ENCODE peak calls at places on chromosomes 1 and 21, in eight cellular contexts. One of them, this sample, is unnamed.

GRCh38 chr1:168628807-168629206 is 52.4 kb downstream of the XCL1 start:
- DNase-seq in uterus: no peak
- DNase-seq in mammary epithelial cell: peak; percentile 99
- DNase-seq in right atrium auricular region: no peak
- DNase-seq in GM23338: no peak
- DNase-seq in fibroblast of lung: peak; percentile 98
- DNase-seq in AG09309: no peak
- DNase-seq in foreskin fibroblast: peak; percentile 31
- DNase-seq in this sample: peak; percentile 74

GRCh38 chr1:40829631-40830245 is 32.4 kb downstream of the CITED4 start:
- DNase-seq in uterus: no peak
- DNase-seq in mammary epithelial cell: no peak
- DNase-seq in right atrium auricular region: no peak
- DNase-seq in GM23338: no peak
- DNase-seq in fibroblast of lung: no peak
- DNase-seq in AG09309: no peak
- DNase-seq in foreskin fibroblast: no peak
- DNase-seq in this sample: no peak

GRCh38 chr1:5976231-5976630 is 16.0 kb downstream of the NPHP4 start:
- DNase-seq in uterus: no peak
- DNase-seq in mammary epithelial cell: no peak
- DNase-seq in right atrium auricular region: no peak
- DNase-seq in GM23338: no peak
- DNase-seq in fibroblast of lung: no peak
- DNase-seq in AG09309: no peak
- DNase-seq in foreskin fibroblast: no peak
- DNase-seq in this sample: no peak

GRCh38 chr1:109935451-109935900 is 24.8 kb downstream of the CSF1 start:
- DNase-seq in uterus: no peak
- DNase-seq in mammary epithelial cell: no peak
- DNase-seq in right atrium auricular region: no peak
- DNase-seq in GM23338: no peak
- DNase-seq in fibroblast of lung: no peak
- DNase-seq in AG09309: no peak
- DNase-seq in foreskin fibroblast: no peak
- DNase-seq in this sample: no peak

GRCh38 chr1:64680601-64681000 is 64.3 kb upstream of the RAVER2 start:
- DNase-seq in uterus: no peak
- DNase-seq in mammary epithelial cell: no peak
- DNase-seq in right atrium auricular region: no peak
- DNase-seq in GM23338: no peak
- DNase-seq in fibroblast of lung: no peak
- DNase-seq in AG09309: no peak
- DNase-seq in foreskin fibroblast: no peak
- DNase-seq in this sample: no peak

GRCh38 chr1:184158911-184159701 is 107.6 kb downstream of the TSEN15 start:
- DNase-seq in uterus: no peak
- DNase-seq in mammary epithelial cell: peak; percentile 82
- DNase-seq in right atrium auricular region: no peak
- DNase-seq in GM23338: peak; percentile 19
- DNase-seq in fibroblast of lung: no peak
- DNase-seq in AG09309: no peak
- DNase-seq in foreskin fibroblast: no peak
- DNase-seq in this sample: no peak

GRCh38 chr1:40385437-40386310 is 12.1 kb downstream of the SMAP2 start:
- DNase-seq in uterus: no peak
- DNase-seq in mammary epithelial cell: no peak
- DNase-seq in right atrium auricular region: no peak
- DNase-seq in GM23338: no peak
- DNase-seq in fibroblast of lung: no peak
- DNase-seq in AG09309: no peak
- DNase-seq in foreskin fibroblast: no peak
- DNase-seq in this sample: peak; percentile 35

GRCh38 chr1:172549621-172550280 is 16.8 kb downstream of the SUCO start:
- DNase-seq in uterus: no peak
- DNase-seq in mammary epithelial cell: no peak
- DNase-seq in right atrium auricular region: no peak
- DNase-seq in GM23338: no peak
- DNase-seq in fibroblast of lung: no peak
- DNase-seq in AG09309: no peak
- DNase-seq in foreskin fibroblast: no peak
- DNase-seq in this sample: peak; percentile 50

GRCh38 chr1:156714830-156715229 is 9.4 kb upstream of the CRABP2 start:
- DNase-seq in uterus: no peak
- DNase-seq in mammary epithelial cell: no peak
- DNase-seq in right atrium auricular region: no peak
- DNase-seq in GM23338: no peak
- DNase-seq in fibroblast of lung: no peak
- DNase-seq in AG09309: no peak
- DNase-seq in foreskin fibroblast: no peak
- DNase-seq in this sample: no peak

GRCh38 chr1:204104331-204105222 is 31.7 kb downstream of the SOX13 start:
- DNase-seq in uterus: no peak
- DNase-seq in mammary epithelial cell: peak; percentile 17
- DNase-seq in right atrium auricular region: no peak
- DNase-seq in GM23338: no peak
- DNase-seq in fibroblast of lung: peak; percentile 45
- DNase-seq in AG09309: no peak
- DNase-seq in foreskin fibroblast: no peak
- DNase-seq in this sample: no peak

GRCh38 chr1:12161662-12162458 is 4.9 kb upstream of the TNFRSF1B start:
- DNase-seq in uterus: peak; percentile 90
- DNase-seq in mammary epithelial cell: peak; percentile 80
- DNase-seq in right atrium auricular region: peak; percentile 97
- DNase-seq in GM23338: no peak
- DNase-seq in fibroblast of lung: peak; percentile 90
- DNase-seq in AG09309: peak; percentile 59
- DNase-seq in foreskin fibroblast: peak; percentile 88
- DNase-seq in this sample: peak; percentile 96

GRCh38 chr1:244046907-244047738 is 4.0 kb upstream of the ZBTB18 start:
- DNase-seq in uterus: no peak
- DNase-seq in mammary epithelial cell: peak; percentile 8
- DNase-seq in right atrium auricular region: no peak
- DNase-seq in GM23338: no peak
- DNase-seq in fibroblast of lung: peak; percentile 72
- DNase-seq in AG09309: no peak
- DNase-seq in foreskin fibroblast: no peak
- DNase-seq in this sample: peak; percentile 42

GRCh38 chr1:59006932-59007331 is 223.1 kb upstream of the JUN start:
- DNase-seq in uterus: no peak
- DNase-seq in mammary epithelial cell: no peak
- DNase-seq in right atrium auricular region: no peak
- DNase-seq in GM23338: no peak
- DNase-seq in fibroblast of lung: no peak
- DNase-seq in AG09309: no peak
- DNase-seq in foreskin fibroblast: no peak
- DNase-seq in this sample: no peak

GRCh38 chr1:47587891-47588582 is 150.2 kb downstream of the FOXD2 start:
- DNase-seq in uterus: no peak
- DNase-seq in mammary epithelial cell: no peak
- DNase-seq in right atrium auricular region: peak; percentile 47
- DNase-seq in GM23338: no peak
- DNase-seq in fibroblast of lung: no peak
- DNase-seq in AG09309: no peak
- DNase-seq in foreskin fibroblast: no peak
- DNase-seq in this sample: peak; percentile 4

GRCh38 chr1:109804660-109805059 is 40.9 kb upstream of the EPS8L3 start:
- DNase-seq in uterus: no peak
- DNase-seq in mammary epithelial cell: no peak
- DNase-seq in right atrium auricular region: no peak
- DNase-seq in GM23338: no peak
- DNase-seq in fibroblast of lung: no peak
- DNase-seq in AG09309: no peak
- DNase-seq in foreskin fibroblast: no peak
- DNase-seq in this sample: no peak

GRCh38 chr1:34199927-34200326 is 23.2 kb downstream of the C1orf94 start:
- DNase-seq in uterus: no peak
- DNase-seq in mammary epithelial cell: peak; percentile 37
- DNase-seq in right atrium auricular region: no peak
- DNase-seq in GM23338: no peak
- DNase-seq in fibroblast of lung: peak; percentile 82
- DNase-seq in AG09309: peak; percentile 24
- DNase-seq in foreskin fibroblast: peak; percentile 13
- DNase-seq in this sample: no peak

DNA sequence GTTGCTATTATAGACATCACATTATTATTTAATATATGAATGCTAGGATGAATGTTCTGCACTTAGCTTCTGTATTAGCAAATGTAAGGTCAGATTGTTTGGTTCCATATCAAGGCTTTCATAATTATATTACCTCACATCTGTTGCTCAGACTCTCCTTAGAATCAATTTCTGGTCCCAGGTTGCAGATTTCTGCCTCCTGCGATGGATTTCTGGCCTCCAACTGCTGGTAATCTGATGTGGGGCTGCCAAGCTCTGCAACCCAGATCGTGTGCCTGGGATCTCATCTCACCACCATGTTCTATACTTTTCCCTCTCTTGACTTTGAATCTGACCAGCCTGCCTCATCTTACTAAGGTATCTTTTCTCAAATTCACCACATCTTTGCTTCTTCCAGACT is 25.2 kb downstream of the PLPPR5 start:
- DNase-seq in uterus: no peak
- DNase-seq in mammary epithelial cell: no peak
- DNase-seq in right atrium auricular region: no peak
- DNase-seq in GM23338: no peak
- DNase-seq in fibroblast of lung: no peak
- DNase-seq in AG09309: no peak
- DNase-seq in foreskin fibroblast: no peak
- DNase-seq in this sample: no peak
- H3K4me3 ChIP-seq in uterus: no peak overlapping the region
- H3K4me3 ChIP-seq in mammary epithelial cell: no peak overlapping the region
- H3K4me3 ChIP-seq in right atrium auricular region: no peak overlapping the region
- H3K4me3 ChIP-seq in GM23338: no peak overlapping the region
- H3K4me3 ChIP-seq in fibroblast of lung: no peak overlapping the region
- H3K4me3 ChIP-seq in AG09309: no peak overlapping the region
- H3K4me3 ChIP-seq in foreskin fibroblast: no peak overlapping the region
- H3K4me3 ChIP-seq in this sample: no peak overlapping the region

GRCh38 chr1:198253259-198253658 is 96.5 kb downstream of the NEK7 start:
- DNase-seq in uterus: no peak
- DNase-seq in mammary epithelial cell: no peak
- DNase-seq in right atrium auricular region: no peak
- DNase-seq in GM23338: no peak
- DNase-seq in fibroblast of lung: no peak
- DNase-seq in AG09309: no peak
- DNase-seq in foreskin fibroblast: no peak
- DNase-seq in this sample: no peak

GRCh38 chr1:198255783-198256182 is 99.0 kb downstream of the NEK7 start:
- DNase-seq in uterus: no peak
- DNase-seq in mammary epithelial cell: no peak
- DNase-seq in right atrium auricular region: no peak
- DNase-seq in GM23338: no peak
- DNase-seq in fibroblast of lung: no peak
- DNase-seq in AG09309: no peak
- DNase-seq in foreskin fibroblast: no peak
- DNase-seq in this sample: no peak

GRCh38 chr1:198253668-198254067 is 96.9 kb downstream of the NEK7 start:
- DNase-seq in uterus: no peak
- DNase-seq in mammary epithelial cell: peak; percentile 76
- DNase-seq in right atrium auricular region: no peak
- DNase-seq in GM23338: no peak
- DNase-seq in fibroblast of lung: peak; percentile 88
- DNase-seq in AG09309: no peak
- DNase-seq in foreskin fibroblast: peak; percentile 52
- DNase-seq in this sample: peak; percentile 63

GRCh38 chr1:198254948-198255347 is 98.2 kb downstream of the NEK7 start:
- DNase-seq in uterus: no peak
- DNase-seq in mammary epithelial cell: no peak
- DNase-seq in right atrium auricular region: no peak
- DNase-seq in GM23338: no peak
- DNase-seq in fibroblast of lung: peak; percentile 63
- DNase-seq in AG09309: no peak
- DNase-seq in foreskin fibroblast: no peak
- DNase-seq in this sample: no peak

GRCh38 chr1:198254521-198254920 is 97.7 kb downstream of the NEK7 start:
- DNase-seq in uterus: no peak
- DNase-seq in mammary epithelial cell: no peak
- DNase-seq in right atrium auricular region: no peak
- DNase-seq in GM23338: peak; percentile 21
- DNase-seq in fibroblast of lung: no peak
- DNase-seq in AG09309: no peak
- DNase-seq in foreskin fibroblast: no peak
- DNase-seq in this sample: peak; percentile 53
- TF ChIP-seq CTCF in uterus: no peak
- TF ChIP-seq CTCF in mammary epithelial cell: no peak
- TF ChIP-seq CTCF in right atrium auricular region: no peak
- TF ChIP-seq CTCF in GM23338: no peak
- TF ChIP-seq CTCF in fibroblast of lung: no peak
- TF ChIP-seq CTCF in AG09309: no peak
- TF ChIP-seq CTCF in foreskin fibroblast: no peak
- TF ChIP-seq CTCF in this sample: peak; percentile 42

DNA sequence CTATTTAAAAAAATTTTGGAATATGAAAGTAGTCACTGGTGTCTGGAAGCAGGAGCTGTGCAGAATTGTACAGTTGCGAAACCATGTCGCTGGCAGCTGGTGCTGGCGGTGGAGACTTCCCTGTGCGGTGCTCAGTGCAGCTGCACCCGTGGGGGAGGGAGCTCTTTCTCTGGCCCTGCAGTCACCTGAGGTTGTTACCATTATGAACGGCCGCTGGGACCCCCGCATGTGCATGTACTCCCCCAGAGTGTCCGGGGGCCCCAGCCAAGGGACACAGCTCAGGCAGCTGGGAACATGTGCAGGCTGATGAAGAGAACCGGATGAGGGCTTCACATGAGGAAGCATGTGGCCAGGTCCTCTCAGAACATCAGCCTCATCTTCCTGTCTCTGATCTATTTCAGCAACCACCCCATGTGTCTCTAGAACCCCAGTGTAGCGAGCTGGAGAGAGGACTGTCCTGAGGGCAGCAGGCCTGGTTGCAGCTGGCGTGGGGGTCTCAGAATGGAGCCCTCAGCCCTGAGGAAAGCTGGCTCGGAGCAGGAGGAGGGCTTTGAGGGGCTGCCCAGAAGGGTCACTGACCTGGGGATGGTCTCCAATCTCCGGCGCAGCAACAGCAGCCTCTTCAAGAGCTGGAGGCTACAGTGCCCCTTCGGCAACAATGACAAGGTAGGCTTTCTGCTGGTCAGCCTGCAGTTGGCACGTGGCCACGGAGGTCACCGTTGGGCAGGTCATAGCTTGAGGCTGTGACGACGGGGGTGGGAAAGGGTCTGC is at the start of gene TRPM2:
- DNase-seq in uterus: no peak
- DNase-seq in mammary epithelial cell: no peak
- DNase-seq in right atrium auricular region: no peak
- DNase-seq in GM23338: no peak
- DNase-seq in fibroblast of lung: no peak
- DNase-seq in AG09309: no peak
- DNase-seq in foreskin fibroblast: peak; percentile 25
- DNase-seq in this sample: peak; percentile 54
- H3K4me3 ChIP-seq in uterus: no peak within 1 kb of the TSS
- H3K4me3 ChIP-seq in mammary epithelial cell: no peak within 1 kb of the TSS
- H3K4me3 ChIP-seq in right atrium auricular region: peak within 1 kb of the TSS; percentile 11
- H3K4me3 ChIP-seq in GM23338: no peak within 1 kb of the TSS
- H3K4me3 ChIP-seq in fibroblast of lung: no peak within 1 kb of the TSS
- H3K4me3 ChIP-seq in AG09309: no peak within 1 kb of the TSS
- H3K4me3 ChIP-seq in foreskin fibroblast: no peak within 1 kb of the TSS
- H3K4me3 ChIP-seq in this sample: no peak within 1 kb of the TSS

DNA sequence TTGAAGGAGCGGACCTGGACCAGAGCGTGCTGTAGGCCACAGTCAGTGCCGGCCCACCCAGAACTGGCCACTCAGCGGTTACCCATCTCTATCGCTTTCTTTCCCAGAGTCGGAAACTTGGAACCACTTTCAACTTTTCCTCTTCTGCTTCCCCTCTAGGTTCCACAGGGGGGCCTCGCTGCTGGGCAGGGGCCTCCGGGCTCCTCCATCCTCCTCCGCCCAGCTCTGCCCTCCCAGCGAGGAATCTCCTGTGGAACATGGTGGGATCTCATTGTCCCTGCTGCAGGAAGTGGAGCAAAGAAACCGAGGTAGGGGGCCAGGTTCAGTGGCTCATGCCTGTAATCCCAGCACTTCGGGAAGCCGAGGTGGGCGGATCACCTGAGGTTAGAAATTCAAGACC is 139.2 kb downstream of the ETS2 start:
- DNase-seq in uterus: no peak
- DNase-seq in mammary epithelial cell: no peak
- DNase-seq in right atrium auricular region: no peak
- DNase-seq in GM23338: peak; percentile 56
- DNase-seq in fibroblast of lung: no peak
- DNase-seq in AG09309: no peak
- DNase-seq in foreskin fibroblast: no peak
- DNase-seq in this sample: no peak
- TF ChIP-seq CTCF in uterus: no peak
- TF ChIP-seq CTCF in mammary epithelial cell: no peak
- TF ChIP-seq CTCF in right atrium auricular region: no peak
- TF ChIP-seq CTCF in GM23338: peak; percentile 55
- TF ChIP-seq CTCF in fibroblast of lung: no peak
- TF ChIP-seq CTCF in AG09309: no peak
- TF ChIP-seq CTCF in foreskin fibroblast: no peak
- TF ChIP-seq CTCF in this sample: no peak